ENCODE peak calls at places on chromosomes 1 and 21, in five cellular contexts. H, K, J, M and X are unnamed samples.

GRCh38 chr21:17730782-17731181 is 88.4 kb downstream of the C21orf91 start:
- DNase-seq in H (no peak), M (no peak), K (no peak), J (no peak), X (no peak)

GRCh38 chr1:93701619-93702018 is 20.0 kb upstream of the BCAR3 start:
- DNase-seq in K (peak), J (peak), H (no peak), M (peak), X (peak)

GRCh38 chr21:44540741-44541288 is 820 bp upstream of the KRTAP10-1 start:
- DNase-seq in M (no peak), K (no peak), J (no peak), H (no peak), X (no peak)

GRCh38 chr1:55318111-55318817 is 103.1 kb upstream of the USP24 start:
- DNase-seq in H (no peak), M (no peak), J (peak), K (no peak), X (no peak)

GRCh38 chr21:33490991-33491372 is 534 bp downstream of the DNAJC28 start:
- DNase-seq in J (no peak), K (no peak), M (no peak), H (no peak), X (peak)

GRCh38 chr1:239386453-239387303 is at the start of gene CHRM3:
- DNase-seq in K (no peak), H (no peak), J (no peak), M (peak), X (no peak)

GRCh38 chr1:215290018-215290417 is 207.5 kb downstream of the KCNK2 start:
- DNase-seq in H (no peak), M (no peak), K (no peak), J (no peak), X (no peak)

GRCh38 chr1:210117681-210118170 is 114.9 kb upstream of the SERTAD4 start:
- DNase-seq in M (no peak), K (no peak), J (no peak), H (no peak), X (no peak)

GRCh38 chr1:119108993-119109392 is 31.5 kb downstream of the WARS2 start:
- DNase-seq in H (no peak), J (no peak), K (no peak), M (no peak), X (no peak)

GRCh38 chr1:197399691-197400521 is 131.9 kb downstream of the CRB1 start:
- DNase-seq in H (peak), J (peak), M (no peak), K (no peak), X (peak)

GRCh38 chr1:235758931-235759330 is 107.8 kb downstream of the LYST start:
- DNase-seq in K (no peak), J (no peak), M (no peak), H (peak), X (no peak)